ENCODE peak calls at places on chromosomes 12 and 14, in six cellular contexts. G, N, S, F, P and L are unnamed samples.

GRCh38 chr14:101360045-101360931 is 201.0 kb upstream of the DIO3 start:
- DNase-seq in G (no peak), N (no peak), S (no peak), F (no peak), P (no peak), L (peak; percentile 58)

GRCh38 chr12:132603240-132604107 is 6.9 kb downstream of the LRCOL1 start:
- DNase-seq in F (no peak), S (no peak), G (no peak), P (no peak), N (no peak), L (no peak)

GRCh38 chr12:83700858-83701257 is 1014.2 kb downstream of the TMTC2 start:
- DNase-seq in G (no peak), F (no peak), N (no peak), P (peak; percentile 71), S (no peak), L (no peak)

GRCh38 chr12:94149781-94150482 is 1.6 kb downstream of the PLXNC1 start:
- DNase-seq in F (no peak), S (peak; percentile 84), G (no peak), N (peak; percentile 89), P (no peak), L (peak; percentile 54)

GRCh38 chr12:11863988-11864387 is 206.8 kb upstream of the BCL2L14 start:
- DNase-seq in S (no peak), N (peak; percentile 28), F (no peak), P (no peak), G (no peak), L (no peak)

GRCh38 chr12:127398026-127398715 is 868.8 kb upstream of the TMEM132C start:
- DNase-seq in G (no peak), N (no peak), F (no peak), S (no peak), P (peak; percentile 17), L (no peak)

GRCh38 chr14:101232340-101233015 is 328.8 kb upstream of the DIO3 start:
- DNase-seq in F (no peak), N (peak; percentile 44), S (no peak), G (no peak), P (no peak), L (no peak)

GRCh38 chr14:73238262-73238852 is 1.1 kb downstream of the PAPLN start:
- DNase-seq in F (no peak), S (peak; percentile 31), N (no peak), G (peak; percentile 47), P (peak; percentile 76), L (no peak)

GRCh38 chr14:77022219-77022852 is 6.2 kb downstream of the IRF2BPL start:
- DNase-seq in S (no peak), F (no peak), G (no peak), N (no peak), P (no peak), L (peak; percentile 72)

GRCh38 chr12:65432606-65433005 is 154.1 kb downstream of the MSRB3 start:
- DNase-seq in P (no peak), S (no peak), N (no peak), F (no peak), G (no peak), L (no peak)

GRCh38 chr12:95803817-95804216 is 13.3 kb upstream of the NTN4 start:
- DNase-seq in F (no peak), G (no peak), P (no peak), S (no peak), N (no peak), L (no peak)

GRCh38 chr12:130711751-130712150 is 4.3 kb downstream of the RIMBP2 start:
- DNase-seq in P (no peak), S (no peak), N (peak; percentile 38), F (no peak), G (no peak), L (no peak)

GRCh38 chr14:58540693-58541092 is 97.1 kb upstream of the DACT1 start:
- DNase-seq in F (no peak), P (no peak), S (no peak), G (no peak), N (no peak), L (no peak)

GRCh38 chr14:97021571-97022171 is 224.5 kb downstream of the VRK1 start:
- DNase-seq in P (no peak), F (no peak), N (peak; percentile 61), G (no peak), S (no peak), L (no peak)

GRCh38 chr12:124762791-124763593 is 100.7 kb downstream of the SCARB1 start:
- DNase-seq in P (peak; percentile 88), N (no peak), G (no peak), S (no peak), F (no peak), L (no peak)

GRCh38 chr12:10301103-10301502 is 6.6 kb upstream of the KLRD1 start:
- DNase-seq in S (no peak), N (no peak), G (no peak), F (no peak), P (peak; percentile 44), L (no peak)

GRCh38 chr14:24514209-24514608 is 6.1 kb upstream of the CMA1 start:
- DNase-seq in F (no peak), N (no peak), P (no peak), G (no peak), S (no peak), L (no peak)

GRCh38 chr12:63916561-63917476 is 72.3 kb downstream of the SRGAP1 start:
- DNase-seq in G (no peak), S (no peak), P (no peak), N (no peak), F (no peak), L (no peak)

GRCh38 chr14:40629144-40629543 is 977.5 kb upstream of the LRFN5 start:
- DNase-seq in F (no peak), P (no peak), G (no peak), S (no peak), N (peak; percentile 43), L (no peak)

GRCh38 chr12:65787056-65787855 is 37.0 kb upstream of the HMGA2 start:
- DNase-seq in F (no peak), S (no peak), N (no peak), G (no peak), P (no peak), L (no peak)

DNA sequence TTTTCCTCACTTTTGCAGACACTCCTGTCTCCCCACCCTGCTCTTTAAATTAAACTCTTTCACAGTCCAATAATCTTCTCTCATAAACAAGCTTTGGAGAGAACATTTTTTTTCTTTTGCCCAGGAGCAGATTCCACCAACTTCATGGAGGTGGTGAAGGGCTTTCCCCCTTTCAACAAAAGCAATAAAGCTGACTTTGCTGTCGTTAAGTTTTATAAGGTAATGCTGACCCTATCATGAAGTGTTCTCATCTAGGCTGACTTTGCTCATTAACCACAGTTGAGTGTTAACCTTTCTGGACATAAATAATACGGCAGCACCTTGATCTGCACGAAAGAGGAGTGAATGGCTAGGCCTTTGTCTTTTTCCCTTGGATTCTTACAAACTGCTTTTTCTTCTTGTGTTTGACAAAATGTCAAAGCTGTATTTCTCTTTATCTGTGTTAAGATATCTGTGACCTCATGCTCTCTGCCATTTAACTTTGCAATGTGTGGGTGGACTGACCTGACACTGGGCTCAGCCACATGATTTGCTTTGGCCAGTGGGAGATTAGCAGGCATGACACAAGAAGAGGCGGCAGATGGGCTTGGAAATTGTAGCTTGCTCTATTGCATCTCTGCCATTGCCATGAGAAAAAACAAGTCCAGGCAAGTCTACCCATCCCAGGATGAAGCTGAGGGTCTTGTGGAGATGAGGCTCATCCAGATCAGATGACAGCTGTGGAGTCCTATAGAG is 471.0 kb upstream of the CCDC196 start:
- DNase-seq in F (no peak), S (no peak), P (no peak), N (no peak), G (no peak), L (no peak)
- H3K9ac ChIP-seq in F (no peak overlapping the region), S (no peak overlapping the region), P (no peak overlapping the region), N (no peak overlapping the region), G (no peak overlapping the region), L (no peak overlapping the region)

DNA sequence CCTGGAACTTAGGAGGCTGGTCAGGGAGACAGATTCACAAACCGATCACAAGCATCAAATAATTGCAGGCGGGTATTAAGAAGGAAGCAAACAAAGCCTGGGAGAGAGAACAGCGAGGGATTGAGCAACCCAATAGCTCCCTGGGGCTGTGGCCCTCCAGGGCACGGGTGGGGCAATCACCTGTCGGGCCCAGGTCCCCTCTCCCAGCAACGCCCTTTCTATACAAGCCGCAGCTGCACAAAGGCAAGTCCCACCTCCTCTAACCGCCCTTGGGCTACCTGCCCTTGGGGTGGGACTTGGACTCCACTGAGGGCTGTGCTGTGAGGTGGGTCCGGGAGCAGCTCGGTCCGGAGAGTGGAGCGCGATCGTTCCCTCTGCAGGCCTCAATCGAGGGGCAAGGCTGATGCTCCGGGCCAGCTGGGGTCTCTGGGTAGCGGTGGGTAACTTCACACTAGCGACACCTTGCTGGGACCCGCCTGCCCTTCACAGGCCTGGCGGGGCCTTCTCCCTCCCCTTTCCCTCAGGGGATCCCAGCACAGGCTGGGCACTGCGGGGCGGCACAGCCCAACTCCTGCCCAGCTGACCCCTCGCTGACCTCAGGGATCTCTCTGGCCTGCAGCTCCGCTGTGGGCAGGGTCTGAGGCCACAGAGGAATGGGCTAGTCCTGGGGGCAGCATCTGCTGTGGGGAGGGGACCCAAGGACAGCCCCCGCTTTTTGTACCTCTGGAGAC is 8.0 kb downstream of the PHB2 start:
- DNase-seq in F (no peak), P (no peak), S (peak; percentile 25), G (no peak), N (no peak), L (peak; percentile 91)
- H3K4me3 ChIP-seq in F (peak overlapping the region; percentile 66), P (peak overlapping the region; percentile 94), S (no peak overlapping the region), G (peak overlapping the region; percentile 41), N (no peak overlapping the region), L (peak overlapping the region; percentile 57)

GRCh38 chr12:47832263-47832933 is 12.7 kb upstream of the HDAC7 start:
- DNase-seq in P (no peak), S (no peak), G (no peak), F (no peak), N (no peak), L (no peak)
- H3K9ac ChIP-seq in P (no peak overlapping the region), S (no peak overlapping the region), G (no peak overlapping the region), F (no peak overlapping the region), N (no peak overlapping the region), L (no peak overlapping the region)

DNA sequence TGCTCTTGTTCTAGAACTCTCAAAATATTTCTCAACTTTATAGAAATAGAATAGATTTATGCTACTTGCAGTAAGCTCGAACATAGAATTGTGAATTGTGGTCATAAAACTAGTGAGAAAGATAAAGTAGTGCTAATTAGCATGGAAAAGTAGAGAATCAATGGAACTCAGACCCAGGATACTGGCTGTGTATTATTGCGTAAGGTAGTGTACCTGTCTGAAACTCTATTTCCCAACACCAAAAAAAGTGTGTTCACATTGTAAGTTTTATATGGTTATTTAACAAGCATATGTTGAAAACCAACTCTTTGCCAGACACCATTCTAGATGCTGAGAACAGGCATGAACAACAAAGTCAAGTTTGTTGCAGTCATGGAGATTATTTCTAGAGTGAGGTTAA is 720.5 kb upstream of the ATXN7L3B start:
- DNase-seq in F (no peak), P (no peak), N (no peak), G (no peak), S (no peak), L (no peak)
- H3K4me3 ChIP-seq in F (no peak overlapping the region), P (no peak overlapping the region), N (no peak overlapping the region), G (no peak overlapping the region), S (no peak overlapping the region), L (no peak overlapping the region)

GRCh38 chr12:77324416-77324762 is 259.0 kb upstream of the E2F7 start:
- DNase-seq in F (no peak), P (no peak), G (no peak), S (no peak), N (no peak), L (no peak)
- H3K9ac ChIP-seq in F (peak overlapping the region; percentile 43), P (no peak overlapping the region), G (no peak overlapping the region), S (no peak overlapping the region), N (no peak overlapping the region), L (no peak overlapping the region)

GRCh38 chr12:92146865-92147264 is 1.2 kb upstream of the BTG1 start:
- DNase-seq in P (no peak), S (no peak), G (no peak), N (no peak), F (no peak), L (no peak)
- H3K4me3 ChIP-seq in P (peak overlapping the region; percentile 94), S (peak overlapping the region; percentile 85), G (no peak overlapping the region), N (peak overlapping the region; percentile 85), F (peak overlapping the region; percentile 94), L (no peak overlapping the region)

GRCh38 chr12:109196332-109196731 is 79.9 kb downstream of the ACACB start:
- DNase-seq in S (no peak), G (no peak), F (no peak), N (no peak), P (no peak), L (no peak)
- H3K9ac ChIP-seq in S (no peak overlapping the region), G (no peak overlapping the region), F (no peak overlapping the region), N (no peak overlapping the region), P (no peak overlapping the region), L (no peak overlapping the region)